ENCODE peak calls at places on chromosome 17, in five cellular contexts. O is left cardiac atrium; Y is activated T-cell treated with anti-CD3 and anti-CD28 coated beads, Interleukin-2, amount 50 U/mL, for 4 hours; L is heart left ventricle; F is IMR-90. K is an unnamed sample.

GRCh38 chr17:5500247-5500803 is 14.0 kb downstream of the MIS12 start:
- ATAC-seq in O (peak), Y (peak), L (peak), F (peak), K (peak)

GRCh38 chr17:75346906-75347305 is 57.7 kb upstream of the SLC25A19 start:
- ATAC-seq in O (no peak), Y (peak), L (peak), F (peak), K (peak)

GRCh38 chr17:31431795-31432658 is 40.6 kb downstream of the RAB11FIP4 start:
- ATAC-seq in O (no peak), Y (no peak), L (no peak), F (no peak), K (no peak)

GRCh38 chr17:74853048-74853397 is 6.7 kb downstream of the GRIN2C start:
- ATAC-seq in O (no peak), Y (peak), L (no peak), F (no peak), K (no peak)

GRCh38 chr17:59723607-59724006 is 16.2 kb downstream of the VMP1 start:
- ATAC-seq in O (no peak), Y (no peak), L (no peak), F (no peak), K (no peak)

GRCh38 chr17:71111460-71111859 is 942.1 kb downstream of the KCNJ2 start:
- ATAC-seq in O (no peak), Y (no peak), L (no peak), F (no peak), K (no peak)

GRCh38 chr17:14211778-14212177 is 24.9 kb downstream of the CDRT15 start:
- ATAC-seq in O (peak), Y (peak), L (no peak), F (no peak), K (no peak)

GRCh38 chr17:10843806-10844205 is 5.9 kb upstream of the PIRT start:
- ATAC-seq in O (peak), Y (no peak), L (peak), F (no peak), K (no peak)

GRCh38 chr17:378068-378467 is 25.5 kb upstream of the RPH3AL start:
- ATAC-seq in O (no peak), Y (no peak), L (no peak), F (no peak), K (no peak)

GRCh38 chr17:35529868-35530267 is 7.6 kb downstream of the SLFN12L start:
- ATAC-seq in O (no peak), Y (no peak), L (no peak), F (no peak), K (no peak)

GRCh38 chr17:45912319-45912718 is 18.0 kb downstream of the MAPT start:
- ATAC-seq in O (no peak), Y (no peak), L (no peak), F (no peak), K (no peak)